ENCODE peak calls at places on chromosomes 4 and X, in seven cellular contexts. C is right lobe of liver, L is body of pancreas, S is progenitor cell of endocrine pancreas, F is bronchial epithelial cell, T is lung, I is lower leg skin. O is an unnamed sample.

GRCh38 chr4:141684785-141685184 is 48.4 kb downstream of the IL15 start:
- DNase-seq in T (no peak), L (no peak), C (no peak), F (peak), I (no peak), S (no peak), O (no peak)

GRCh38 chr4:41268024-41268423 is 11.3 kb downstream of the UCHL1 start:
- DNase-seq in T (no peak), S (no peak), C (no peak), I (no peak), F (no peak), L (no peak), O (no peak)

GRCh38 chrX:79161655-79162054 is 17.2 kb downstream of the GPR174 start:
- DNase-seq in F (no peak), T (no peak), L (no peak), C (no peak), S (no peak), I (no peak), O (no peak)

GRCh38 chr4:144514736-144515135 is 131.2 kb upstream of the HHIP start:
- DNase-seq in S (no peak), I (no peak), L (no peak), T (no peak), C (no peak), F (no peak), O (no peak)

GRCh38 chr4:28350485-28350884 is 1489.8 kb downstream of the STIM2 start:
- DNase-seq in C (no peak), T (no peak), L (no peak), I (no peak), S (no peak), F (peak), O (no peak)

GRCh38 chr4:158121203-158121586 is 51.6 kb downstream of the GASK1B start:
- DNase-seq in L (no peak), I (peak), C (no peak), S (no peak), F (peak), T (peak), O (no peak)

GRCh38 chr4:112181358-112182000 is 36.2 kb downstream of the FAM241A start:
- DNase-seq in F (peak), C (no peak), S (no peak), T (no peak), L (no peak), I (no peak), O (no peak)

GRCh38 chrX:10579018-10579752 is 41.2 kb downstream of the MID1 start:
- DNase-seq in F (peak), I (no peak), L (no peak), T (no peak), C (no peak), S (no peak), O (no peak)

GRCh38 chr4:72567821-72568620 is 1.0 kb downstream of the ADAMTS3 start:
- DNase-seq in S (peak), L (peak), C (peak), F (peak), T (peak), I (peak), O (peak)

GRCh38 chr4:48016141-48017107 is at the start of the genes CNGA1 and NIPAL1:
- DNase-seq in C (peak), F (peak), T (peak), I (peak), L (peak), S (peak), O (peak)

GRCh38 chr4:48122756-48123155 is 11.3 kb downstream of the TXK start:
- DNase-seq in T (no peak), C (no peak), F (no peak), L (no peak), S (no peak), I (no peak), O (no peak)

GRCh38 chrX:70954871-70955270 is 24.0 kb upstream of the SLC7A3 start:
- DNase-seq in F (no peak), I (no peak), C (no peak), T (no peak), L (no peak), S (no peak), O (no peak)

GRCh38 chr4:56434599-56435000 is 815 bp downstream of the PPAT start:
- DNase-seq in I (no peak), S (no peak), C (no peak), L (no peak), F (peak), T (no peak), O (no peak)

GRCh38 chr4:7070729-7071511 is 3.1 kb upstream of the GRPEL1 start:
- DNase-seq in C (peak), I (peak), F (peak), T (peak), S (peak), L (peak), O (peak)

GRCh38 chr4:12852338-12853307 is 631.5 kb downstream of the RAB28 start:
- DNase-seq in C (no peak), I (no peak), S (no peak), L (no peak), T (no peak), F (peak), O (no peak)

GRCh38 chr4:137892134-137892533 is 350.0 kb downstream of the SLC7A11 start:
- DNase-seq in I (no peak), T (no peak), L (no peak), S (no peak), C (no peak), F (peak), O (no peak)

GRCh38 chr4:105060628-105061027 is 86.0 kb upstream of the TET2 start:
- DNase-seq in T (no peak), C (no peak), L (no peak), S (no peak), F (peak), I (no peak), O (no peak)

GRCh38 chr4:153488006-153488718 is 22.0 kb downstream of the TMEM131L start:
- DNase-seq in I (no peak), F (peak), S (no peak), T (peak), L (no peak), C (no peak), O (no peak)

GRCh38 chr4:8308144-8308543 is 38.6 kb downstream of the HTRA3 start:
- DNase-seq in F (no peak), L (no peak), T (no peak), S (no peak), I (no peak), C (peak), O (no peak)

GRCh38 chrX:71978164-71978563 is 67.5 kb downstream of the NHSL2 start:
- DNase-seq in T (no peak), C (no peak), L (no peak), I (no peak), F (no peak), S (no peak), O (no peak)

GRCh38 chr4:87978656-87979055 is 3.1 kb downstream of the SPP1 start:
- DNase-seq in T (no peak), F (peak), I (no peak), S (no peak), L (no peak), C (no peak), O (no peak)

GRCh38 chrX:130295519-130296314 is 27.0 kb upstream of the ZNF280C start:
- DNase-seq in C (no peak), S (no peak), I (no peak), T (no peak), F (peak), L (no peak), O (no peak)

GRCh38 chrX:9859711-9860555 is 73.7 kb downstream of the SHROOM2 start:
- DNase-seq in I (no peak), F (peak), S (no peak), C (no peak), L (no peak), T (no peak), O (no peak)

GRCh38 chr4:29708473-29708872 is 1011.7 kb upstream of the PCDH7 start:
- DNase-seq in T (no peak), I (no peak), C (no peak), F (peak), L (no peak), S (no peak), O (no peak)

GRCh38 chr4:140047017-140047640 is 106.9 kb downstream of the MAML3 start:
- DNase-seq in S (no peak), I (no peak), L (no peak), T (no peak), F (peak), C (no peak), O (no peak)

GRCh38 chrX:71366674-71367256 is 608 bp downstream of the TAF1 start:
- DNase-seq in S (peak), T (peak), F (peak), L (peak), I (no peak), C (no peak), O (no peak)

GRCh38 chrX:117196481-117196880 is 733.7 kb upstream of the CT83 start:
- DNase-seq in F (no peak), C (no peak), T (no peak), L (no peak), I (no peak), S (no peak), O (no peak)

GRCh38 chr4:151099976-151100417 is 569 bp downstream of the RPS3A start:
- DNase-seq in T (no peak), F (peak), I (no peak), L (no peak), C (no peak), S (no peak), O (no peak)

GRCh38 chrX:30504309-30504708 is 73.3 kb downstream of the TASL start:
- DNase-seq in C (no peak), S (no peak), F (peak), I (no peak), L (no peak), T (no peak), O (no peak)

GRCh38 chrX:22699591-22700091 is 300.1 kb upstream of the DDX53 start:
- DNase-seq in S (no peak), F (peak), T (no peak), I (peak), L (no peak), C (no peak), O (no peak)

GRCh38 chr4:127139788-127140286 is 492.9 kb upstream of the INTU start:
- DNase-seq in S (no peak), I (no peak), F (no peak), T (no peak), C (no peak), L (no peak), O (no peak)

GRCh38 chrX:136646602-136647239 is 1.2 kb upstream of the CD40LG start:
- DNase-seq in F (no peak), I (no peak), L (no peak), C (no peak), T (no peak), S (no peak), O (no peak)

GRCh38 chr4:104491396-104491821 is 3.3 kb downstream of the CXXC4 start:
- DNase-seq in S (peak), T (no peak), F (no peak), I (no peak), L (no peak), C (peak), O (peak)

GRCh38 chrX:74925210-74926088 is at the start of gene NEXMIF:
- DNase-seq in I (no peak), L (no peak), C (peak), T (peak), S (peak), F (peak), O (no peak)
- TF ChIP-seq CTCF in I (no peak), L (peak), C (no peak), T (no peak), S (peak), F (peak), O (peak)

DNA sequence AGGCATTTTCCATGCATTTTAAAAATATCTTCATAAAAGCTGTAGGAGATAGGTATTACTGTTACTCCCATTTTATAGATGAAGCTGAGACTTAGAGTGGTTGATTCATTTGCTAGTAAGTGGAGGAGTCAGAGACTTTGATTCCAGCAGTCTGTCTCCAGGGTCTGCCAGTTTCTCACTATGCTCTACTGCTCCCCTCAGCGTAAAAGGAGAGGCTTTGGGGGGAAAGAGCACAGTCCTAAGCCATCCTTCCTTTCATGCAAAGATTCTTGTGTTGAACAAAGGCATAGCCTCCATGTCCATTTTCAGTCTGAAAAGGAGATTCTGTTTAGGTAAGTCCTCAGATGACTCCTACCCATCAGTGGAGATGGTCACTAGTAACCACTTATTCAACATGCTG is 117.7 kb upstream of the TMEM150C start:
- DNase-seq in L (no peak), T (no peak), C (no peak), I (no peak), F (no peak), S (no peak), O (no peak)
- TF ChIP-seq CTCF in L (no peak), T (no peak), C (no peak), I (no peak), F (no peak), S (no peak), O (no peak)

DNA sequence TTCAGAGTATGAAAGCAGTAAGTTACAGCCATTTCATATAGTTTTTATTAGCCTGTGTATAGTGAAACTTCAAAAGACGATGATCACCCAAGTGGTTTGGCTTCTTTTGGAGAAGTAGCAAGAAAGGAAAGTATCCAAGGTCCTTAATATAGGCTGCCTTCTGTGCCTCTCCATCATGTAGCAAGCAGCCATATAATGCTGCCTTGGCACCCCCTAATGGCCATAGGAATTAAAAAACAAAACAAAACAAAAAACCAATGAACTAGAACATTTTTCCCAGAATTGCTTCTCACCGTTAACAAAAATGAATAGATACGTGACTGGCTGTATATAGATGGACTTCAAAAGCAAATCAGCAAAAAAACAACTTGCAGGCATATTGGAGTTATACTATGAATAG is 18.9 kb downstream of the LAMP2 start:
- DNase-seq in C (no peak), L (no peak), T (no peak), S (no peak), F (no peak), I (no peak), O (no peak)
- TF ChIP-seq CTCF in C (peak), L (no peak), T (no peak), S (peak), F (no peak), I (no peak), O (peak)

DNA sequence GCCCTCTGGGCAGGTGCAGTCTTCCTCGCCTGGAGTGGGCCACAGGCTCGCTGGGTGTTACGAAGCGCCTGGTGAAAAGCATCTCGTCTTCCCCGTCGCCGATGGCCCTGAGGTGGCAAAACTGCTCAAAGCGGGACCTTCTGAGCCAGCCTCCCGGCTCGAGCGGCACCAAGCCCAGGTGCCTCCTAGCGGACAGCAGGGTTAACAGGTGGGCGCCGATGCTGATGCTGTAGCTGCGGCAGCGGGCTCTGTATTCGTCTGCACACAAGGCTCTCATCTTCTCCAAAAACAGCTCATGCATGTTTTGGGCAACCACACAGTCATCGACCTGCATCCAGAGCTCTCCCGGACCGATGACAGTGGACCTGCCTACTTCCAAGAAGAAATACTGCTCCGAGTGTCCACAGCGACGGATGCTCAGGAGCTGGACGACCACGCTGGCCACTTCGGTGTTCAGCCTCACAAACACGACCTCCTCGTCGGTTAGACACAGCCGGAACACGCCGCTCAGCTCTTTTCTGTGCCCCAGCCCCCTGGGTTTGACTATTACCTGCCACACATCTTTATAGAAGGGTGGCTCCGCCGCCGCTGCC is 1.2 kb downstream of the IRS4 start:
- DNase-seq in L (no peak), C (peak), I (no peak), S (peak), F (peak), T (no peak), O (no peak)
- TF ChIP-seq CTCF in L (no peak), C (no peak), I (no peak), S (peak), F (peak), T (no peak), O (peak)

GRCh38 chr4:66837496-66837895 is 707.8 kb downstream of the CENPC start:
- DNase-seq in I (no peak), S (no peak), L (no peak), T (no peak), F (no peak), C (no peak), O (no peak)

GRCh38 chr4:66840178-66840577 is 705.1 kb downstream of the CENPC start:
- DNase-seq in I (no peak), S (no peak), L (no peak), T (no peak), F (no peak), C (no peak), O (no peak)

DNA sequence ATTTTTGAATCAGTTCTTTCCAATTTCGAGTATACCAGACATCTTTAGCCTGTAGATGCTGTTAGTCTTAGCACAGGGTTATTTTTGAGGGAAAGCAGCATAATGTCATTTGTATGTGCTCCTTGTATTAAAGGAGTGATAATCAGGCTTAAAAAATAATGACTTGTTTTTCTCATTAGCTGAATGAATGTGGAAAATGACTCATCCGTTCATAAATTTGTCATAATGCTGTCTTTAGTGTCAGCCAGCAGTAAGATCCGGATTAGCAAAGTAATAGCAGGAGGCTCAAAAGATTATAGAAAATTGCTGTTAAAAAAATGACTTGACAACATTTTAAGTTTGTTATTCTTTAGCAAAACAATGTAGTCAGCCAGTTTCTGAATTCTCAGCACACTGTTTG is 702.9 kb downstream of the CENPC start:
- DNase-seq in T (no peak), C (no peak), S (no peak), L (no peak), I (no peak), F (no peak), O (no peak)
- TF ChIP-seq CTCF in T (no peak), C (no peak), S (no peak), L (no peak), I (no peak), F (no peak), O (no peak)

GRCh38 chr4:177987896-177988295 is 545.7 kb upstream of the AGA start:
- DNase-seq in S (no peak), F (no peak), C (no peak), I (no peak), T (no peak), L (no peak), O (no peak)

GRCh38 chr4:177986236-177986635 is 544.0 kb upstream of the AGA start:
- DNase-seq in I (no peak), L (no peak), S (no peak), C (no peak), T (no peak), F (no peak), O (no peak)
- TF ChIP-seq CTCF in I (no peak), L (no peak), S (no peak), C (no peak), T (no peak), F (no peak), O (no peak)

GRCh38 chrX:110210417-110211139 is 107.3 kb downstream of the AMMECR1 start:
- DNase-seq in T (no peak), I (no peak), S (no peak), L (no peak), C (no peak), F (peak), O (no peak)

GRCh38 chrX:110213183-110213582 is 104.7 kb downstream of the AMMECR1 start:
- DNase-seq in S (no peak), I (no peak), F (peak), L (no peak), C (no peak), T (no peak), O (no peak)

GRCh38 chrX:110211340-110211739 is 106.5 kb downstream of the AMMECR1 start:
- DNase-seq in C (no peak), T (no peak), I (no peak), F (peak), S (no peak), L (no peak), O (no peak)

GRCh38 chrX:110214684-110215083 is 103.2 kb downstream of the AMMECR1 start:
- DNase-seq in S (no peak), C (no peak), T (no peak), I (no peak), F (no peak), L (no peak), O (no peak)

GRCh38 chrX:110212299-110212698 is 105.6 kb downstream of the AMMECR1 start:
- DNase-seq in F (no peak), I (no peak), C (no peak), S (no peak), T (no peak), L (no peak), O (no peak)
- TF ChIP-seq CTCF in F (no peak), I (no peak), C (no peak), S (peak), T (no peak), L (no peak), O (peak)

DNA sequence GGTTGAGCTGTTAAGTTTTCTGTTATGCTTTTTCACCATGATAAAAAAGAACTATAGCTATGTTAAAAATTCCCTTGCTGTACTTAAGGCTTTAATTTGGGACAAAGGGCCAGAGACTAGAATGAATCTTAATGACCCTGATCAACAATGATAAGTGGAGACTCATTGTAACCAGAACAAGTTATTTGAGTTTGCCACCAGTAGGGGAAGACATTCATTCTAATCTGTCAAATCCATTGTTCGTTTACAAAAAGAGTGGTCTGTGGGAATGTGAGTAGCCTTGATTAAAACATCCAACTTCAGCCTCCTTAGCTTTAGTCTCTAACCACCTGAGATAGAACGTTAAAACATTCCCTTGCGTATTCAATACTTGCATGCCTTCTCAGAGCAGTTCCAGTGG is 66.0 kb downstream of the EGF start:
- DNase-seq in F (no peak), I (no peak), T (no peak), S (no peak), L (no peak), C (no peak), O (no peak)
- TF ChIP-seq CTCF in F (no peak), I (no peak), T (no peak), S (peak), L (no peak), C (no peak), O (no peak)

GRCh38 chrX:13051529-13052172 is 7.2 kb upstream of the FAM9C start:
- DNase-seq in I (no peak), T (no peak), F (no peak), L (no peak), C (no peak), S (no peak), O (no peak)

GRCh38 chrX:13051167-13051528 is 6.7 kb upstream of the FAM9C start:
- DNase-seq in C (no peak), F (no peak), L (no peak), T (no peak), I (no peak), S (no peak), O (no peak)

GRCh38 chrX:13059269-13059668 is 14.8 kb upstream of the FAM9C start:
- DNase-seq in F (no peak), C (no peak), S (no peak), I (no peak), L (no peak), T (no peak), O (no peak)

GRCh38 chrX:13053171-13053570 is 8.8 kb upstream of the FAM9C start:
- DNase-seq in L (no peak), F (no peak), S (no peak), C (no peak), T (no peak), I (no peak), O (no peak)

GRCh38 chrX:13055486-13055885 is 11.1 kb upstream of the FAM9C start:
- DNase-seq in S (no peak), F (no peak), L (no peak), T (no peak), C (no peak), I (no peak), O (no peak)
- TF ChIP-seq CTCF in S (no peak), F (no peak), L (no peak), T (no peak), C (no peak), I (no peak), O (no peak)